ENCODE peak calls at places on chromosomes 4 and X, in six cellular contexts. One of them, this sample, is unnamed. For H3K9me3, the result is how much of the 10 kb centered on the place peaks cover.

GRCh38 chr4:78119698-78120097 is 62.6 kb downstream of the FRAS1 start:
- DNase-seq in endothelial cell of umbilical vein: no peak
- DNase-seq in stomach: no peak
- DNase-seq in breast epithelium: no peak
- DNase-seq in HCT116: no peak
- DNase-seq in SK-N-MC: no peak
- DNase-seq in this sample: no peak

GRCh38 chr4:25424539-25425228 is 47.6 kb downstream of the ANAPC4 start:
- DNase-seq in SK-N-MC: no peak
- DNase-seq in stomach: no peak
- DNase-seq in endothelial cell of umbilical vein: no peak
- DNase-seq in breast epithelium: no peak
- DNase-seq in HCT116: no peak
- DNase-seq in this sample: no peak

GRCh38 chr4:72312032-72312650 is 256.9 kb downstream of the ADAMTS3 start:
- DNase-seq in stomach: peak
- DNase-seq in HCT116: no peak
- DNase-seq in SK-N-MC: no peak
- DNase-seq in endothelial cell of umbilical vein: peak
- DNase-seq in breast epithelium: peak
- DNase-seq in this sample: peak

GRCh38 chr4:53937918-53938317 is 126.5 kb downstream of the CHIC2 start:
- DNase-seq in HCT116: peak
- DNase-seq in breast epithelium: no peak
- DNase-seq in SK-N-MC: no peak
- DNase-seq in endothelial cell of umbilical vein: peak
- DNase-seq in stomach: no peak
- DNase-seq in this sample: no peak

GRCh38 chr4:26909369-26909768 is 48.7 kb downstream of the STIM2 start:
- DNase-seq in SK-N-MC: no peak
- DNase-seq in breast epithelium: no peak
- DNase-seq in stomach: no peak
- DNase-seq in endothelial cell of umbilical vein: peak
- DNase-seq in HCT116: no peak
- DNase-seq in this sample: no peak

GRCh38 chr4:29578329-29578728 is 1141.8 kb upstream of the PCDH7 start:
- DNase-seq in breast epithelium: no peak
- DNase-seq in endothelial cell of umbilical vein: no peak
- DNase-seq in HCT116: no peak
- DNase-seq in stomach: no peak
- DNase-seq in SK-N-MC: no peak
- DNase-seq in this sample: no peak

GRCh38 chr4:69051576-69051943 is 44.7 kb upstream of the UGT2B7 start:
- DNase-seq in SK-N-MC: no peak
- DNase-seq in breast epithelium: no peak
- DNase-seq in stomach: no peak
- DNase-seq in HCT116: no peak
- DNase-seq in endothelial cell of umbilical vein: no peak
- DNase-seq in this sample: no peak

GRCh38 chr4:79996950-79997349 is 76.1 kb downstream of the ANTXR2 start:
- DNase-seq in endothelial cell of umbilical vein: no peak
- DNase-seq in SK-N-MC: no peak
- DNase-seq in breast epithelium: no peak
- DNase-seq in stomach: no peak
- DNase-seq in HCT116: no peak
- DNase-seq in this sample: no peak

GRCh38 chr4:102217345-102217744 is 127.9 kb downstream of the SLC39A8 start:
- DNase-seq in breast epithelium: no peak
- DNase-seq in SK-N-MC: no peak
- DNase-seq in HCT116: no peak
- DNase-seq in endothelial cell of umbilical vein: peak
- DNase-seq in stomach: no peak
- DNase-seq in this sample: no peak

GRCh38 chrX:68705986-68706385 is 58.5 kb downstream of the STARD8 start:
- DNase-seq in stomach: no peak
- DNase-seq in HCT116: no peak
- DNase-seq in SK-N-MC: no peak
- DNase-seq in endothelial cell of umbilical vein: no peak
- DNase-seq in breast epithelium: no peak
- DNase-seq in this sample: no peak

GRCh38 chrX:22164770-22165388 is 107.8 kb upstream of the CBLL2 start:
- DNase-seq in SK-N-MC: no peak
- DNase-seq in stomach: no peak
- DNase-seq in HCT116: no peak
- DNase-seq in endothelial cell of umbilical vein: no peak
- DNase-seq in breast epithelium: no peak
- DNase-seq in this sample: no peak

GRCh38 chr4:93779228-93779627 is 49.3 kb upstream of the ATOH1 start:
- DNase-seq in endothelial cell of umbilical vein: no peak
- DNase-seq in stomach: no peak
- DNase-seq in SK-N-MC: no peak
- DNase-seq in HCT116: no peak
- DNase-seq in breast epithelium: no peak
- DNase-seq in this sample: no peak

GRCh38 chr4:54558889-54559682 is 98.7 kb upstream of the KIT start:
- DNase-seq in HCT116: no peak
- DNase-seq in stomach: no peak
- DNase-seq in breast epithelium: no peak
- DNase-seq in endothelial cell of umbilical vein: no peak
- DNase-seq in SK-N-MC: no peak
- DNase-seq in this sample: no peak

GRCh38 chrX:85503258-85504158 is 124.0 kb upstream of the POF1B start:
- DNase-seq in stomach: no peak
- DNase-seq in HCT116: no peak
- DNase-seq in SK-N-MC: no peak
- DNase-seq in breast epithelium: no peak
- DNase-seq in endothelial cell of umbilical vein: no peak
- DNase-seq in this sample: peak

GRCh38 chr4:55396305-55397023 is 707 bp downstream of the TMEM165 start:
- DNase-seq in breast epithelium: peak
- DNase-seq in endothelial cell of umbilical vein: peak
- DNase-seq in stomach: peak
- DNase-seq in SK-N-MC: no peak
- DNase-seq in HCT116: no peak
- DNase-seq in this sample: peak

GRCh38 chrX:20530319-20530979 is 263.7 kb upstream of the RPS6KA3 start:
- DNase-seq in stomach: peak
- DNase-seq in SK-N-MC: peak
- DNase-seq in breast epithelium: peak
- DNase-seq in HCT116: peak
- DNase-seq in endothelial cell of umbilical vein: peak
- DNase-seq in this sample: peak

GRCh38 chrX:71928856-71929255 is 18.2 kb downstream of the NHSL2 start:
- DNase-seq in HCT116: no peak
- DNase-seq in breast epithelium: no peak
- DNase-seq in SK-N-MC: no peak
- DNase-seq in stomach: no peak
- DNase-seq in endothelial cell of umbilical vein: no peak
- DNase-seq in this sample: no peak

GRCh38 chrX:68842781-68843581 is 14.2 kb downstream of the EFNB1 start:
- DNase-seq in SK-N-MC: no peak
- DNase-seq in endothelial cell of umbilical vein: no peak
- DNase-seq in stomach: peak
- DNase-seq in HCT116: no peak
- DNase-seq in breast epithelium: no peak
- DNase-seq in this sample: peak

GRCh38 chrX:31166416-31166815 is 94.6 kb upstream of the FTHL17 start:
- DNase-seq in HCT116: no peak
- DNase-seq in breast epithelium: no peak
- DNase-seq in stomach: no peak
- DNase-seq in endothelial cell of umbilical vein: no peak
- DNase-seq in SK-N-MC: no peak
- DNase-seq in this sample: no peak

GRCh38 chrX:69133561-69134542 is 31.4 kb downstream of the PJA1 start:
- DNase-seq in breast epithelium: no peak
- DNase-seq in SK-N-MC: no peak
- DNase-seq in endothelial cell of umbilical vein: peak
- DNase-seq in stomach: no peak
- DNase-seq in HCT116: peak
- DNase-seq in this sample: no peak

GRCh38 chrX:25337841-25338240 is 322.1 kb upstream of the ARX start:
- DNase-seq in SK-N-MC: no peak
- DNase-seq in stomach: no peak
- DNase-seq in breast epithelium: no peak
- DNase-seq in endothelial cell of umbilical vein: no peak
- DNase-seq in HCT116: no peak
- DNase-seq in this sample: no peak

GRCh38 chrX:40603446-40603845 is 19.8 kb upstream of the MPC1L start:
- DNase-seq in HCT116: no peak
- DNase-seq in endothelial cell of umbilical vein: no peak
- DNase-seq in breast epithelium: no peak
- DNase-seq in stomach: no peak
- DNase-seq in SK-N-MC: no peak
- DNase-seq in this sample: no peak

GRCh38 chr4:101655847-101656246 is 134.7 kb upstream of the BANK1 start:
- DNase-seq in SK-N-MC: no peak
- DNase-seq in stomach: no peak
- DNase-seq in endothelial cell of umbilical vein: no peak
- DNase-seq in breast epithelium: no peak
- DNase-seq in HCT116: no peak
- DNase-seq in this sample: no peak

GRCh38 chr4:7777871-7778523 is 161.7 kb downstream of the AFAP1 start:
- DNase-seq in endothelial cell of umbilical vein: no peak
- DNase-seq in stomach: no peak
- DNase-seq in breast epithelium: no peak
- DNase-seq in HCT116: no peak
- DNase-seq in SK-N-MC: no peak
- DNase-seq in this sample: no peak

DNA sequence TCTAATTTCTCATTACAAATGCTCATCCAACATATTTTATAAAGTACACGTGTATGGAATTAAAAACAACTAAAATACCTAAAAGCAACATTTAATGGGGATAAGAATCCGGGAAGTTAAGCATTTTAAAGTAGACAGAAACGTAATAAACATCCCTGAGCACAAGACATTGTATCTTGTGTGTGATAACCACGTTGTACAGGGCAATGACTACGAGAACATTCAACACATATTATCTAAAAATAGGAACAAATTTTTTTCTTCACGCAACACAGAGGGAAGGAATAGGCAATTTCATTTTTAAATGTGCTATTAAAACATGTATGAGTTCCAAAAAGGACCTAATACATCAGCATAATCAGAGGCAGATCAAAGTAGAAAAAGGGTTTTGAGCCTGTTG is 49.5 kb downstream of the AMMECR1 start:
- DNase-seq in stomach: no peak
- DNase-seq in breast epithelium: no peak
- DNase-seq in SK-N-MC: no peak
- DNase-seq in HCT116: no peak
- DNase-seq in endothelial cell of umbilical vein: no peak
- DNase-seq in this sample: no peak
- TF ChIP-seq POLR2AphosphoS5 in stomach: no peak
- TF ChIP-seq POLR2AphosphoS5 in breast epithelium: no peak
- TF ChIP-seq POLR2AphosphoS5 in SK-N-MC: no peak
- TF ChIP-seq POLR2AphosphoS5 in HCT116: no peak
- TF ChIP-seq POLR2AphosphoS5 in endothelial cell of umbilical vein: no peak
- TF ChIP-seq POLR2AphosphoS5 in this sample: no peak

DNA sequence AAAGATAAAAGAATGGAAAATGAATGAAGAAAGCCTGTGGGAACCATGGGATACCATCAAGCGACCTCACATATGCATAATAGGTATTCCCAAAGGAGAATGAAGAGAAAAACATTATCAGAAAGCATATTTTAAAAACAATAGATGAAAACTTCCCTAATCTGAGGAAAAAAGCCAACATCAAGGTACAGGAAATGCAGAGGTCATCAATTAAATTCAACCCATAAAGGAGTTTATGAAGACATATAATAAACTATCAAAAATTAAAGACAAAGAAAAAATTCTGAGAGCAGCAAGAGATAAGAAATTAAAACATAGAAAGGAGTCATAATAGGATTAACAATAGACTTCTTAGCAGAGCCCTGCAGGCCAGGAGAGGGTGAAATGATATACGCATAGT is 397.5 kb downstream of the GPM6A start:
- DNase-seq in endothelial cell of umbilical vein: no peak
- DNase-seq in stomach: no peak
- DNase-seq in breast epithelium: no peak
- DNase-seq in SK-N-MC: no peak
- DNase-seq in HCT116: no peak
- DNase-seq in this sample: no peak
- H3K9me3 ChIP-seq in endothelial cell of umbilical vein: under half
- H3K9me3 ChIP-seq in stomach: under half
- H3K9me3 ChIP-seq in breast epithelium: under half
- H3K9me3 ChIP-seq in SK-N-MC: under half
- H3K9me3 ChIP-seq in HCT116: under half
- H3K9me3 ChIP-seq in this sample: under half

DNA sequence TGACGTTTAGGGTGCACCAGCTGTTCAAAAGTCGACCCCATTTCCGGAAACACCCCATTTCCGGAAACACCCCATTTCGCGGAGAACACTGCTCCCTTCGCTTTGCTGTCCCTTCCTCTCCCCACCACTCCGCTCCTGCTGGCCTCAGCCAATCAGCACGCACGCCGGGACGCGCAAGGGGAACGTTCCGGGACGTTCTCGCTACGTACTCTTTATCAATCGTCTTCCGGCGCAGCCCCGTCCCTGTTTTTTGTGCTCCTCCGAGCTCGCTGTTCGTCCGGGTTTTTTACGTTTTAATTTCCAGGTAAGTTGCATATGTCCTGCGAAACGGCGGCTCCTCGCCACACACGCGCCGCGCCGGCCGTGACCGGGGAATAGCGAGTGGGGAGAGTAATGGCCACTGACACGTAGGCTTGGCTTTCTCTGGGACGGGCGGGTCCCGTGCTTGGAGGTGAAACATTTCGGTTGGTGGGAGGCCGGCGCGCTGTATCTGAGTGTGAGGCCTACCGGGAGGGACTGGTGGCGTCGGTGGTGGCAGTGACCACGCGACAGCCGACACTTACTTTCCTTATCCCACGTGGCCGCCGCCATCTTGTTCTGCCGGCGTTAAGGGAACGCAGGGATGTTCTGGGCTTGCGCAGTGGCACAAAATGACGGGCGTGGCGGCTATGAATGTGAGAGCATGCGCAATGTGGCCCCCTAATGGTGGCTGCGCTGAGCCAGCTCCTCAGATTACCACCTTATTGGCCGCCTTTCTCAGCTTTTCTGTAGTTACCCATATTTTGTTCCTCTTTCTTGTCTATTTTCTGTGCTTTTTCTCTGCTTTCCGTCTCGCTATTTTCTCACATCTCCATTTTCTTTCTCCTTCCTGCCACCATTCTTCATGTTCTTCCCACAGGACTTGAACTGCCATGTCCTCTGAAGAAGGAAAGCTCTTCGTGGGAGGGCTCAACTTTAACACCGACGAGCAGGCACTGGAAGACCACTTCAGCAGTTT is at the start of gene RBM3:
- DNase-seq in SK-N-MC: no peak
- DNase-seq in breast epithelium: peak
- DNase-seq in endothelial cell of umbilical vein: peak
- DNase-seq in stomach: peak
- DNase-seq in HCT116: peak
- DNase-seq in this sample: peak
- TF ChIP-seq POLR2AphosphoS5 in SK-N-MC: peak
- TF ChIP-seq POLR2AphosphoS5 in breast epithelium: peak
- TF ChIP-seq POLR2AphosphoS5 in endothelial cell of umbilical vein: peak
- TF ChIP-seq POLR2AphosphoS5 in stomach: peak
- TF ChIP-seq POLR2AphosphoS5 in HCT116: peak
- TF ChIP-seq POLR2AphosphoS5 in this sample: peak

DNA sequence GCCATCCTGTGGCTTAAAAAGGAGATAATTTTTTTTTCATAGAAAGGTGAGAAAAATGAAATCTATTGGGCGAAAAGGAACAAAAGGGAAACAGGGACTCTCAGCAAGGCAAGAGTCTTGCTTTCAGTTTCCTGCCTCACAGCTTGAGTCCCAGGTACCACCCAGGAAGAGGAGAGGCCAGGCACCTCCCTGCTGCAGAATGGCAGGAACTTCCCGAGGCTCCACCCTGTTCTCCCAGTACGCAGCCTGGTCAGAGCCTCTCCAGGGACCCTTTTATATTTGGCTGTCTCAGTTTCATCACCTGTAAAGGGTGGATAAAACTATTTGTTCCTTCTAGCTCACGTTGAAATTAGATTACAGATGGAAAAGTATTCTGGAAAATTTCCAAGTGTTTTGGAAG is 33.8 kb downstream of the UCHL1 start:
- DNase-seq in SK-N-MC: no peak
- DNase-seq in HCT116: no peak
- DNase-seq in breast epithelium: no peak
- DNase-seq in endothelial cell of umbilical vein: no peak
- DNase-seq in stomach: no peak
- DNase-seq in this sample: peak
- H3K9me3 ChIP-seq in SK-N-MC: under half
- H3K9me3 ChIP-seq in HCT116: under half
- H3K9me3 ChIP-seq in breast epithelium: under half
- H3K9me3 ChIP-seq in endothelial cell of umbilical vein: under half
- H3K9me3 ChIP-seq in stomach: under half
- H3K9me3 ChIP-seq in this sample: under half

This sample was measured in transverse colon.